ENCODE peak calls at places on chromosomes 4 and X, in nine cellular contexts. O, D, K, F, G, B, X, M and Y are unnamed samples.

GRCh38 chrX:12971282-12972003 is 3.5 kb upstream of the TMSB4X start:
- DNase-seq in G (no peak), D (no peak), X (no peak), K (no peak), F (no peak), O (peak; percentile 61), M (peak; percentile 63), B (no peak), Y (no peak)

GRCh38 chr4:30720656-30721352 is 635 bp downstream of the PCDH7 start:
- DNase-seq in G (no peak), K (no peak), X (no peak), D (peak; percentile 71), O (peak; percentile 13), F (peak; percentile 75), B (peak; percentile 83), M (no peak), Y (peak; percentile 66)

GRCh38 chr4:185039508-185040273 is 21.4 kb downstream of the HELT start:
- DNase-seq in D (peak; percentile 62), G (no peak), B (no peak), F (no peak), K (peak; percentile 43), O (peak; percentile 62), M (peak; percentile 63), X (peak; percentile 56), Y (no peak)

GRCh38 chr4:34046580-34046979 is 2197.7 kb downstream of the ARAP2 start:
- DNase-seq in X (no peak), M (no peak), D (peak; percentile 53), O (no peak), B (no peak), G (no peak), K (peak; percentile 78), F (no peak), Y (no peak)

GRCh38 chr4:184250795-184251679 is 33.4 kb upstream of the ENPP6 start:
- DNase-seq in O (no peak), G (no peak), X (no peak), B (no peak), K (peak; percentile 37), F (no peak), D (peak; percentile 61), M (peak; percentile 49), Y (no peak)

GRCh38 chr4:5888706-5889696 is 3.9 kb downstream of the CRMP1 start:
- DNase-seq in D (no peak), K (no peak), G (no peak), O (no peak), B (no peak), X (no peak), M (no peak), F (no peak), Y (no peak)

GRCh38 chr4:109209647-109210046 is 92.8 kb downstream of the COL25A1 start:
- DNase-seq in X (no peak), O (no peak), F (no peak), D (peak; percentile 75), K (no peak), G (no peak), M (no peak), B (no peak), Y (no peak)

GRCh38 chr4:123997116-123997515 is 600.5 kb downstream of the SPRY1 start:
- DNase-seq in D (peak; percentile 87), G (no peak), M (no peak), X (no peak), F (no peak), B (no peak), O (no peak), K (no peak), Y (no peak)

GRCh38 chr4:184310171-184310567 is 92.5 kb upstream of the ENPP6 start:
- DNase-seq in D (no peak), K (no peak), G (no peak), F (peak; percentile 82), M (peak; percentile 64), O (peak; percentile 61), B (peak; percentile 74), X (no peak), Y (no peak)

GRCh38 chr4:175453456-175453855 is 358.6 kb downstream of the GPM6A start:
- DNase-seq in D (no peak), G (no peak), F (no peak), K (no peak), M (no peak), X (no peak), B (no peak), O (no peak), Y (no peak)

GRCh38 chrX:119427795-119428185 is 28.7 kb downstream of the SLC25A43 start:
- DNase-seq in M (no peak), F (no peak), G (no peak), D (no peak), B (no peak), K (no peak), X (no peak), O (no peak), Y (no peak)

GRCh38 chrX:85963736-85964135 is 83.6 kb downstream of the CHM start:
- DNase-seq in D (peak; percentile 30), O (no peak), F (no peak), K (peak; percentile 67), G (no peak), X (no peak), M (no peak), B (no peak), Y (no peak)

GRCh38 chr4:40750461-40751258 is 905 bp downstream of the NSUN7 start:
- DNase-seq in F (no peak), M (no peak), K (no peak), X (no peak), G (no peak), B (no peak), D (peak; percentile 2), O (peak; percentile 54), Y (no peak)

GRCh38 chrX:16319929-16320328 is 152.6 kb downstream of the MAGEB17 start:
- DNase-seq in M (no peak), F (no peak), K (peak; percentile 25), O (no peak), D (no peak), X (no peak), B (no peak), G (no peak), Y (no peak)

GRCh38 chrX:20529711-20530110 is 263.0 kb upstream of the RPS6KA3 start:
- DNase-seq in G (no peak), F (no peak), K (no peak), O (no peak), M (no peak), B (no peak), X (peak; percentile 5), D (no peak), Y (no peak)

GRCh38 chrX:74537011-74537390 is 77.4 kb downstream of the RLIM start:
- DNase-seq in D (no peak), K (peak; percentile 9), M (no peak), O (no peak), F (no peak), B (no peak), G (no peak), X (no peak), Y (no peak)

GRCh38 chr4:21790437-21791029 is 158.0 kb downstream of the KCNIP4 start:
- DNase-seq in O (no peak), G (no peak), M (no peak), K (peak; percentile 46), X (peak; percentile 47), B (no peak), D (peak; percentile 67), F (no peak), Y (no peak)

GRCh38 chr4:159296061-159296460 is 193.2 kb downstream of the RAPGEF2 start:
- DNase-seq in F (no peak), B (no peak), O (no peak), K (peak; percentile 52), G (no peak), M (no peak), D (no peak), X (no peak), Y (no peak)

GRCh38 chrX:10612215-10612614 is 8.2 kb downstream of the MID1 start:
- DNase-seq in M (no peak), G (no peak), X (no peak), F (no peak), B (no peak), K (peak; percentile 37), D (no peak), O (no peak), Y (no peak)

GRCh38 chrX:85620466-85620865 is 241.0 kb upstream of the POF1B start:
- DNase-seq in F (no peak), M (no peak), K (no peak), B (no peak), O (no peak), X (no peak), D (no peak), G (no peak), Y (no peak)

GRCh38 chrX:138925330-138925729 is 213.8 kb upstream of the FGF13 start:
- DNase-seq in B (no peak), K (peak; percentile 23), O (no peak), F (no peak), D (peak; percentile 84), M (no peak), G (no peak), X (no peak), Y (no peak)

GRCh38 chrX:3271485-3272186 is 74.8 kb downstream of the MXRA5 start:
- DNase-seq in G (no peak), X (no peak), O (no peak), M (no peak), D (peak; percentile 49), K (peak; percentile 67), F (no peak), B (no peak), Y (peak; percentile 36)

GRCh38 chrX:20515841-20516461 is 249.2 kb upstream of the RPS6KA3 start:
- DNase-seq in X (no peak), M (peak; percentile 43), B (no peak), D (peak; percentile 75), F (no peak), K (peak; percentile 83), O (peak; percentile 15), G (no peak), Y (no peak)

GRCh38 chr4:2811830-2812599 is 19.1 kb downstream of the SH3BP2 start:
- DNase-seq in G (peak; percentile 45), X (no peak), O (peak; percentile 66), F (peak; percentile 93), B (peak; percentile 88), D (peak; percentile 89), K (peak; percentile 62), M (peak; percentile 82), Y (no peak)

GRCh38 chr4:168883513-168883912 is 126.5 kb downstream of the CBR4 start:
- DNase-seq in X (no peak), F (no peak), K (peak; percentile 41), M (no peak), O (no peak), G (no peak), D (no peak), B (no peak), Y (no peak)

GRCh38 chr4:170674176-170674575 is 584.4 kb upstream of the AADAT start:
- DNase-seq in D (no peak), O (no peak), M (no peak), X (no peak), B (no peak), K (no peak), F (no peak), G (no peak), Y (no peak)

GRCh38 chrX:136647969-136648368 is at the start of gene CD40LG:
- DNase-seq in O (no peak), K (no peak), G (no peak), X (no peak), D (no peak), F (no peak), B (no peak), M (no peak), Y (no peak)

GRCh38 chrX:123731258-123731986 is 1.4 kb downstream of the THOC2 start:
- DNase-seq in M (peak; percentile 27), B (no peak), G (no peak), K (no peak), X (no peak), F (no peak), O (peak; percentile 26), D (no peak), Y (no peak)

GRCh38 chr4:64857198-64857597 is 447.9 kb upstream of the TECRL start:
- DNase-seq in B (no peak), M (no peak), O (no peak), G (no peak), K (no peak), F (no peak), D (no peak), X (no peak), Y (no peak)

GRCh38 chr4:127113852-127114362 is 518.9 kb upstream of the INTU start:
- DNase-seq in X (no peak), D (no peak), O (no peak), F (no peak), K (no peak), M (no peak), B (no peak), G (no peak), Y (no peak)